ENCODE peak calls at places on chromosome 19, in five cellular contexts. One of them, this sample, is unnamed.
A peak's percentile ranks its signal among the peaks of the same experiment; 100 is the strongest.

GRCh38 chr19:31430381-31430780 is 81.1 kb upstream of the TSHZ3 start:
- DNase-seq in fibroblast of the aortic adventitia: no peak
- DNase-seq in Calu3: no peak
- DNase-seq in AG10803: no peak
- DNase-seq in AG04449: no peak
- DNase-seq in this sample: no peak

GRCh38 chr19:54017266-54017665 is 25.8 kb downstream of the CACNG6 start:
- DNase-seq in Calu3: no peak
- DNase-seq in fibroblast of the aortic adventitia: peak; percentile 66
- DNase-seq in AG10803: peak; percentile 12
- DNase-seq in AG04449: no peak
- DNase-seq in this sample: no peak

GRCh38 chr19:7888145-7888825 is at the start of gene LRRC8E:
- DNase-seq in AG04449: no peak
- DNase-seq in fibroblast of the aortic adventitia: peak; percentile 43
- DNase-seq in AG10803: peak; percentile 54
- DNase-seq in Calu3: peak; percentile 87
- DNase-seq in this sample: no peak

GRCh38 chr19:33250500-33250899 is 24.9 kb upstream of the SLC7A10 start:
- DNase-seq in AG04449: no peak
- DNase-seq in fibroblast of the aortic adventitia: no peak
- DNase-seq in Calu3: no peak
- DNase-seq in AG10803: no peak
- DNase-seq in this sample: no peak

GRCh38 chr19:16541526-16542044 is 652 bp downstream of the CHERP start:
- DNase-seq in fibroblast of the aortic adventitia: no peak
- DNase-seq in AG04449: no peak
- DNase-seq in AG10803: peak; percentile 6
- DNase-seq in Calu3: peak; percentile 4
- DNase-seq in this sample: no peak

GRCh38 chr19:5955638-5955935 is 22.4 kb downstream of the RANBP3 start:
- DNase-seq in AG04449: no peak
- DNase-seq in AG10803: peak; percentile 72
- DNase-seq in fibroblast of the aortic adventitia: peak; percentile 65
- DNase-seq in Calu3: no peak
- DNase-seq in this sample: no peak

GRCh38 chr19:50381881-50382729 is 2.0 kb upstream of the POLD1 start:
- DNase-seq in AG04449: no peak
- DNase-seq in fibroblast of the aortic adventitia: no peak
- DNase-seq in Calu3: no peak
- DNase-seq in AG10803: no peak
- DNase-seq in this sample: no peak

GRCh38 chr19:45008554-45008953 is 7.3 kb downstream of the RELB start:
- DNase-seq in Calu3: no peak
- DNase-seq in AG04449: no peak
- DNase-seq in fibroblast of the aortic adventitia: no peak
- DNase-seq in AG10803: no peak
- DNase-seq in this sample: no peak

GRCh38 chr19:18967358-18968146 is 26.5 kb upstream of the HOMER3 start:
- DNase-seq in fibroblast of the aortic adventitia: peak; percentile 49
- DNase-seq in Calu3: no peak
- DNase-seq in AG10803: peak; percentile 52
- DNase-seq in AG04449: no peak
- DNase-seq in this sample: no peak

GRCh38 chr19:17553256-17553655 is 2.2 kb upstream of the COLGALT1 start:
- DNase-seq in fibroblast of the aortic adventitia: peak; percentile 97
- DNase-seq in AG10803: peak; percentile 96
- DNase-seq in Calu3: no peak
- DNase-seq in AG04449: peak; percentile 81
- DNase-seq in this sample: no peak

GRCh38 chr19:55703790-55704215 is 28.8 kb downstream of the EPN1 start:
- DNase-seq in fibroblast of the aortic adventitia: peak; percentile 8
- DNase-seq in AG10803: peak; percentile 9
- DNase-seq in AG04449: no peak
- DNase-seq in Calu3: no peak
- DNase-seq in this sample: peak; percentile 39

GRCh38 chr19:4409123-4409933 is 6.9 kb downstream of the CHAF1A start:
- DNase-seq in fibroblast of the aortic adventitia: no peak
- DNase-seq in AG10803: no peak
- DNase-seq in Calu3: no peak
- DNase-seq in AG04449: no peak
- DNase-seq in this sample: no peak

GRCh38 chr19:54465367-54466109 is 2.0 kb upstream of the LENG9 start:
- DNase-seq in AG04449: no peak
- DNase-seq in Calu3: no peak
- DNase-seq in AG10803: no peak
- DNase-seq in fibroblast of the aortic adventitia: no peak
- DNase-seq in this sample: no peak

GRCh38 chr19:8335343-8336071 is 7.6 kb downstream of the KANK3 start:
- DNase-seq in AG04449: no peak
- DNase-seq in fibroblast of the aortic adventitia: no peak
- DNase-seq in AG10803: no peak
- DNase-seq in Calu3: peak; percentile 51
- DNase-seq in this sample: no peak

GRCh38 chr19:50639121-50640112 is at the start of gene SYT3:
- DNase-seq in fibroblast of the aortic adventitia: peak; percentile 18
- DNase-seq in AG10803: peak; percentile 29
- DNase-seq in Calu3: no peak
- DNase-seq in AG04449: no peak
- DNase-seq in this sample: no peak

GRCh38 chr19:55454787-55455243 is 6.6 kb downstream of the ISOC2 start:
- DNase-seq in AG04449: no peak
- DNase-seq in fibroblast of the aortic adventitia: no peak
- DNase-seq in AG10803: peak; percentile 26
- DNase-seq in Calu3: peak; percentile 70
- DNase-seq in this sample: no peak

GRCh38 chr19:17431417-17431816 is 11.6 kb downstream of the MVB12A start:
- DNase-seq in AG10803: no peak
- DNase-seq in Calu3: no peak
- DNase-seq in fibroblast of the aortic adventitia: no peak
- DNase-seq in AG04449: no peak
- DNase-seq in this sample: no peak

GRCh38 chr19:45473366-45474190 is 5.8 kb downstream of the FOSB start:
- DNase-seq in AG04449: no peak
- DNase-seq in Calu3: no peak
- DNase-seq in fibroblast of the aortic adventitia: no peak
- DNase-seq in AG10803: no peak
- DNase-seq in this sample: peak; percentile 44

GRCh38 chr19:32779082-32779481 is 59.5 kb downstream of the TDRD12 start:
- DNase-seq in fibroblast of the aortic adventitia: no peak
- DNase-seq in Calu3: no peak
- DNase-seq in AG04449: no peak
- DNase-seq in AG10803: no peak
- DNase-seq in this sample: no peak

GRCh38 chr19:5985098-5985783 is 7.3 kb upstream of the RANBP3 start:
- DNase-seq in fibroblast of the aortic adventitia: peak; percentile 78
- DNase-seq in Calu3: no peak
- DNase-seq in AG10803: peak; percentile 37
- DNase-seq in AG04449: no peak
- DNase-seq in this sample: no peak

GRCh38 chr19:18204394-18205179 is 745 bp upstream of the RAB3A start:
- DNase-seq in AG04449: no peak
- DNase-seq in AG10803: no peak
- DNase-seq in Calu3: peak; percentile 51
- DNase-seq in fibroblast of the aortic adventitia: no peak
- DNase-seq in this sample: peak; percentile 33

GRCh38 chr19:41701401-41702075 is 6.9 kb upstream of the CEACAM5 start:
- DNase-seq in Calu3: peak; percentile 63
- DNase-seq in AG10803: no peak
- DNase-seq in AG04449: no peak
- DNase-seq in fibroblast of the aortic adventitia: no peak
- DNase-seq in this sample: peak; percentile 13

GRCh38 chr19:45568732-45569131 is 15.9 kb downstream of the OPA3 start:
- DNase-seq in AG04449: no peak
- DNase-seq in AG10803: peak; percentile 53
- DNase-seq in Calu3: peak; percentile 60
- DNase-seq in fibroblast of the aortic adventitia: peak; percentile 78
- DNase-seq in this sample: no peak

GRCh38 chr19:8370176-8371010 is 6.4 kb downstream of the ANGPTL4 start:
- DNase-seq in AG10803: no peak
- DNase-seq in AG04449: no peak
- DNase-seq in Calu3: no peak
- DNase-seq in fibroblast of the aortic adventitia: peak; percentile 17
- DNase-seq in this sample: no peak

GRCh38 chr19:53333466-53334449 is at the start of gene ZNF845:
- DNase-seq in Calu3: peak; percentile 96
- DNase-seq in AG10803: peak; percentile 90
- DNase-seq in fibroblast of the aortic adventitia: peak; percentile 89
- DNase-seq in AG04449: peak; percentile 45
- DNase-seq in this sample: peak; percentile 99

GRCh38 chr19:51111606-51112005 is 3.4 kb upstream of the CTU1 start:
- DNase-seq in AG10803: no peak
- DNase-seq in fibroblast of the aortic adventitia: no peak
- DNase-seq in AG04449: no peak
- DNase-seq in Calu3: peak; percentile 63
- DNase-seq in this sample: no peak

GRCh38 chr19:18292810-18293641 is 11.6 kb upstream of the JUND start:
- DNase-seq in fibroblast of the aortic adventitia: peak; percentile 83
- DNase-seq in AG04449: no peak
- DNase-seq in AG10803: peak; percentile 69
- DNase-seq in Calu3: peak; percentile 34
- DNase-seq in this sample: no peak

GRCh38 chr19:57886046-57886445 is 2.8 kb downstream of the ZNF814 start:
- DNase-seq in AG04449: no peak
- DNase-seq in Calu3: no peak
- DNase-seq in AG10803: no peak
- DNase-seq in fibroblast of the aortic adventitia: no peak
- DNase-seq in this sample: no peak

GRCh38 chr19:917323-918151 is at the start of gene KISS1R:
- DNase-seq in fibroblast of the aortic adventitia: peak; percentile 12
- DNase-seq in Calu3: peak; percentile 40
- DNase-seq in AG04449: no peak
- DNase-seq in AG10803: no peak
- DNase-seq in this sample: peak; percentile 40
- TF ChIP-seq CTCF in fibroblast of the aortic adventitia: peak; percentile 27
- TF ChIP-seq CTCF in Calu3: peak; percentile 48
- TF ChIP-seq CTCF in AG04449: peak; percentile 38
- TF ChIP-seq CTCF in AG10803: peak; percentile 22
- TF ChIP-seq CTCF in this sample: peak; percentile 34

DNA sequence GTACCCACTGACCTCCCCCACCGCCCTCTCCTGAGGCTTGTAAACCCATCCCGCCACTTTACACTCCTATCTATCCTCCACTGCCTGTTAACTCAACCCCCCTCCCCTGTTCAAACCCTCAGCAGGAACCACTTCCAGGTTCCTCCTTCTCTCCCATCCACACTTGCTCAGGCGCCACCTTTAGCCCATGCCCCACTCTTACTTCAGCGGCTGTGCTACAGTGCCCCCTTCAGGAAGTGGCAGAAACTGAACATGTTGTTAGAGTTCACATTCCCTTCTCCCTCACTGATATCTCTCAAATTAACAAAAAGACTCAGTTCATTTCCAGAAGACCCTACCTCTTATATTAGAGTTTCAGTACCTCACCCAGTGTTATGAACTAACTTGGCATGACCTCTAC is 49.4 kb downstream of the ZNF91 start:
- DNase-seq in AG10803: no peak
- DNase-seq in Calu3: no peak
- DNase-seq in fibroblast of the aortic adventitia: no peak
- DNase-seq in AG04449: no peak
- DNase-seq in this sample: no peak
- TF ChIP-seq CTCF in AG10803: no peak
- TF ChIP-seq CTCF in Calu3: no peak
- TF ChIP-seq CTCF in fibroblast of the aortic adventitia: no peak
- TF ChIP-seq CTCF in AG04449: no peak
- TF ChIP-seq CTCF in this sample: no peak

GRCh38 chr19:36139473-36140288 is at the start of gene CAPNS1:
- DNase-seq in fibroblast of the aortic adventitia: peak; percentile 94
- DNase-seq in Calu3: peak; percentile 99
- DNase-seq in AG04449: peak; percentile 52
- DNase-seq in AG10803: peak; percentile 93
- DNase-seq in this sample: peak; percentile 91
- TF ChIP-seq CTCF in fibroblast of the aortic adventitia: no peak
- TF ChIP-seq CTCF in Calu3: peak; percentile 20
- TF ChIP-seq CTCF in AG04449: no peak
- TF ChIP-seq CTCF in AG10803: peak; percentile 8
- TF ChIP-seq CTCF in this sample: no peak

DNA sequence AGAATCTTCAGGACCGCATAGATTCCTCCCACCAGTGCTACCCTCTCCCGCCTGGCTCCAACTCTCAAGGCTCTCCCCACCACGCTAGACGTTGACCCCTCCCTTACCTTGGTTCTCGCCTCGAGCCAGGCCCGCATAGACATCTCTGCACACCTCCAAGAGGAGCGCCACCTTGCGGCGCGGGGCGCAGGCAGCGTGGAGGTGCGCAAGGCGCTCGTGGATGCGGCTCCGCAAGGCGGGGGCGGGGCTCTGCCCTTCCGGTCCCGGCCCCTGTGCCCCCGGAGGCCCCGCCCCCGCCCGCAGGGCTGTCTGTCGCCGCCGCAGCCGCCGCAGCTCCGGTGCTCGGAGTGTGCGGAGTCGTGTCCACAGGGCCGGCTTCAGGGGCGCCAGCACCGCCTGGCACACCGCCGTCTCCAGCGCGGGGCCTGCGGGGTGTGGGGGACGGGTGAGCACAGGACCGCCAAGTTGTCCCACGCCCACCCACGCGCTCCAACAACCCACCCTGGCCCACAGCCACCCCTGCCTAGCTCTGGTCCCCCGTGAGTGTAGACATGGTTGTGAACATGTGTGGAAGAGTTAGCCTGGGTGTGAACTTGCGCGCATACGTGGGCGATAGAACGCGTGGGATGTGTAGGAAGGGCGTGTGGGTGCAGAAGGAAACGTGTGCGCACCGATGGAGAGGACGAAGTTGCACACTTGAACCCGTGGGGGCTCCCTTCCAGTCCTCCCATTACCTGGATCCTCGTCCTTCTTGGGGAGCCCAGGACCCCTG is 8.1 kb downstream of the RINL start:
- DNase-seq in AG04449: no peak
- DNase-seq in AG10803: peak; percentile 60
- DNase-seq in fibroblast of the aortic adventitia: peak; percentile 55
- DNase-seq in Calu3: no peak
- DNase-seq in this sample: peak; percentile 86
- TF ChIP-seq CTCF in AG04449: peak; percentile 85
- TF ChIP-seq CTCF in AG10803: peak; percentile 63
- TF ChIP-seq CTCF in fibroblast of the aortic adventitia: peak; percentile 77
- TF ChIP-seq CTCF in Calu3: no peak
- TF ChIP-seq CTCF in this sample: peak; percentile 95

GRCh38 chr19:15252398-15253018 is 20.3 kb upstream of the EPHX3 start:
- DNase-seq in fibroblast of the aortic adventitia: peak; percentile 46
- DNase-seq in AG10803: peak; percentile 76
- DNase-seq in Calu3: no peak
- DNase-seq in AG04449: no peak
- DNase-seq in this sample: no peak
- TF ChIP-seq CTCF in fibroblast of the aortic adventitia: peak; percentile 50
- TF ChIP-seq CTCF in AG10803: peak; percentile 51
- TF ChIP-seq CTCF in Calu3: no peak
- TF ChIP-seq CTCF in AG04449: peak; percentile 65
- TF ChIP-seq CTCF in this sample: no peak

This sample was measured in natural killer cell.